ENCODE peak calls at places on chromosomes 12 and 14, in five cellular contexts. One of them, this sample, is unnamed.

GRCh38 chr14:22432348-22432976 is 156.6 kb downstream of the DAD1 start:
- DNase-seq in OCI-LY7: peak; percentile 94
- DNase-seq in SK-N-SH: no peak
- DNase-seq in neural progenitor cell: no peak
- DNase-seq in HCT116: peak; percentile 13
- DNase-seq in this sample: peak; percentile 97

GRCh38 chr14:75709207-75709812 is 48.3 kb downstream of the TTLL5 start:
- DNase-seq in OCI-LY7: peak; percentile 76
- DNase-seq in SK-N-SH: peak; percentile 52
- DNase-seq in neural progenitor cell: peak; percentile 83
- DNase-seq in HCT116: peak; percentile 68
- DNase-seq in this sample: peak; percentile 80

GRCh38 chr12:41466762-41467270 is 278.7 kb downstream of the PDZRN4 start:
- DNase-seq in OCI-LY7: no peak
- DNase-seq in SK-N-SH: no peak
- DNase-seq in neural progenitor cell: peak; percentile 22
- DNase-seq in HCT116: no peak
- DNase-seq in this sample: no peak

GRCh38 chr14:98931911-98932310 is 340.1 kb downstream of the BCL11B start:
- DNase-seq in OCI-LY7: no peak
- DNase-seq in SK-N-SH: no peak
- DNase-seq in neural progenitor cell: no peak
- DNase-seq in HCT116: no peak
- DNase-seq in this sample: no peak

GRCh38 chr12:26845984-26846383 is 13.0 kb upstream of the ITPR2 start:
- DNase-seq in OCI-LY7: peak; percentile 56
- DNase-seq in SK-N-SH: peak; percentile 67
- DNase-seq in neural progenitor cell: no peak
- DNase-seq in HCT116: no peak
- DNase-seq in this sample: no peak

GRCh38 chr12:121110211-121110940 is 22.3 kb upstream of the P2RX7 start:
- DNase-seq in OCI-LY7: peak; percentile 69
- DNase-seq in SK-N-SH: peak; percentile 65
- DNase-seq in neural progenitor cell: peak; percentile 72
- DNase-seq in HCT116: peak; percentile 56
- DNase-seq in this sample: peak; percentile 77

GRCh38 chr12:64080319-64081008 is 141.6 kb downstream of the KICS2 start:
- DNase-seq in OCI-LY7: no peak
- DNase-seq in SK-N-SH: no peak
- DNase-seq in neural progenitor cell: no peak
- DNase-seq in HCT116: peak; percentile 56
- DNase-seq in this sample: peak; percentile 93

GRCh38 chr14:61099221-61099835 is 118.3 kb downstream of the SLC38A6 start:
- DNase-seq in OCI-LY7: no peak
- DNase-seq in SK-N-SH: no peak
- DNase-seq in neural progenitor cell: no peak
- DNase-seq in HCT116: no peak
- DNase-seq in this sample: no peak

GRCh38 chr12:92070864-92071445 is 74.7 kb downstream of the BTG1 start:
- DNase-seq in OCI-LY7: no peak
- DNase-seq in SK-N-SH: no peak
- DNase-seq in neural progenitor cell: no peak
- DNase-seq in HCT116: no peak
- DNase-seq in this sample: no peak

GRCh38 chr12:18955594-18955993 is 173.9 kb upstream of the PLEKHA5 start:
- DNase-seq in OCI-LY7: no peak
- DNase-seq in SK-N-SH: no peak
- DNase-seq in neural progenitor cell: no peak
- DNase-seq in HCT116: no peak
- DNase-seq in this sample: peak; percentile 28

GRCh38 chr14:53519137-53519536 is 366.0 kb upstream of the DDHD1 start:
- DNase-seq in OCI-LY7: no peak
- DNase-seq in SK-N-SH: no peak
- DNase-seq in neural progenitor cell: no peak
- DNase-seq in HCT116: no peak
- DNase-seq in this sample: peak; percentile 45

GRCh38 chr12:10189653-10190052 is 10.8 kb downstream of the TMEM52B start:
- DNase-seq in OCI-LY7: no peak
- DNase-seq in SK-N-SH: no peak
- DNase-seq in neural progenitor cell: no peak
- DNase-seq in HCT116: no peak
- DNase-seq in this sample: peak; percentile 66

GRCh38 chr12:69701821-69702220 is 2.7 kb upstream of the BEST3 start:
- DNase-seq in OCI-LY7: no peak
- DNase-seq in SK-N-SH: no peak
- DNase-seq in neural progenitor cell: no peak
- DNase-seq in HCT116: no peak
- DNase-seq in this sample: no peak
- H3K4me3 ChIP-seq in OCI-LY7: no peak overlapping the region
- H3K4me3 ChIP-seq in SK-N-SH: no peak overlapping the region
- H3K4me3 ChIP-seq in neural progenitor cell: no peak overlapping the region
- H3K4me3 ChIP-seq in HCT116: no peak overlapping the region
- H3K4me3 ChIP-seq in this sample: no peak overlapping the region

GRCh38 chr14:68135566-68135965 is 316.0 kb downstream of the RAD51B start:
- DNase-seq in OCI-LY7: no peak
- DNase-seq in SK-N-SH: no peak
- DNase-seq in neural progenitor cell: no peak
- DNase-seq in HCT116: no peak
- DNase-seq in this sample: no peak
- H2AFZ ChIP-seq in OCI-LY7: no peak overlapping the region
- H2AFZ ChIP-seq in SK-N-SH: no peak overlapping the region
- H2AFZ ChIP-seq in neural progenitor cell: no peak overlapping the region
- H2AFZ ChIP-seq in HCT116: no peak overlapping the region
- H2AFZ ChIP-seq in this sample: no peak overlapping the region

DNA sequence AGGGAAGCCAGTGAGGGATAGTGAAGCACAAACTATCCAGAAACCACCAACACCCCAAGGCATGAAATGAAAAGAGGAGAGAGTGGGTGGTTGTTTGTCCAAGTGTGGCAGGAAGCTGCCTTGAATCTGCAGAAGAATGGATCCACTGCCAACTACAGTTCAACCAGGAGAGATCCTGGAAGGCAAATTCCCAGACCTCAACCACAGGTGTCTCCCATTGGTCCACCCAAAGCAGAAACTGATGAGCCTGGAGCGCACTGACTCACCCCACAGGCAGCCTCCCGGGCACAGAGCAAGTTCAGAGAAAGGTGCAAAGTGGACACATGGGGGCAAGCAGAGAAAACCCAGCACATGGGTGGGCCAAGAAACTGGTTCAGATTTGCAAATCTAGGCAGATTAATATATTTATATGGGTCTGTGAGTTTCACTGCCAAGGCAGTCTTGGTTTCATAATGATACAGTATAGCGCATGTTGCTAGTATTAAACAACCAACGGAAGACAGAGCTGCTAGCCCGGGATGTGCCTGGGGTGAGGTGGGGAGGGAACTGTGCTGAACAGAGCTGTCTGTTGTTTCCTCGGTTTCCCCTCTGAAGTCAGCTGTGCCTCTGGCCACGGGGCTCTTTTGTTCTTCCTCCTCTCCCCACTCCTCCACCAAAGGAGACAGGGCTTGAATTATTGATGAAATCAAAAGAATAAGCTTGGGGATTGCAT is 416.2 kb upstream of the CCDC196 start:
- DNase-seq in OCI-LY7: no peak
- DNase-seq in SK-N-SH: no peak
- DNase-seq in neural progenitor cell: no peak
- DNase-seq in HCT116: no peak
- DNase-seq in this sample: peak; percentile 48
- TF ChIP-seq EZH2phosphoT487 in OCI-LY7: no peak
- TF ChIP-seq EZH2phosphoT487 in SK-N-SH: no peak
- TF ChIP-seq EZH2phosphoT487 in neural progenitor cell: no peak
- TF ChIP-seq EZH2phosphoT487 in HCT116: no peak
- TF ChIP-seq EZH2phosphoT487 in this sample: no peak

GRCh38 chr12:110577717-110578521 is 5.2 kb downstream of the PPTC7 start:
- DNase-seq in OCI-LY7: no peak
- DNase-seq in SK-N-SH: no peak
- DNase-seq in neural progenitor cell: no peak
- DNase-seq in HCT116: peak; percentile 97
- DNase-seq in this sample: peak; percentile 99
- H3K4me3 ChIP-seq in OCI-LY7: peak overlapping the region; percentile 86
- H3K4me3 ChIP-seq in SK-N-SH: peak overlapping the region; percentile 34
- H3K4me3 ChIP-seq in neural progenitor cell: no peak overlapping the region
- H3K4me3 ChIP-seq in HCT116: peak overlapping the region; percentile 4
- H3K4me3 ChIP-seq in this sample: peak overlapping the region; percentile 64

DNA sequence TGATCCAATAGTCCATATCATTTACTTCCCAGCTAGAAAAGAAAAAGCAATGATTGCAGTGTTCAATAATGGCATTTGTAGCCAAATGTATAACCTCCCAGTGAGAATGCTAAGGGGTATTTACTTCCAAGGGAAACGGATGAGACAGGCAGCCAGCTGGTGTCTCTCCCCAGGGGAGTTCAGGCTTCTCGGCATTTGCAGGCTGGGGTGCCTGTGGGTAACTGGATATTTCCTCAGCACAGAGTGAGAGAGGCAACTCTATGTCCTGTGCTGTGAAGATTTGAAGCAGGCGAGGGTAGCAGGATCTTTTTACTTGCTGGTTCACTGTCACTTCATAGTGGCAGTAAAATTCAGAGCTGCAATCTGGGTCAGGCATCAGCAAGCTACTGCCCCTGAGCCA is 1455.6 kb upstream of the TMEM132C start:
- DNase-seq in OCI-LY7: no peak
- DNase-seq in SK-N-SH: no peak
- DNase-seq in neural progenitor cell: peak; percentile 6
- DNase-seq in HCT116: no peak
- DNase-seq in this sample: no peak
- H2AFZ ChIP-seq in OCI-LY7: no peak overlapping the region
- H2AFZ ChIP-seq in SK-N-SH: no peak overlapping the region
- H2AFZ ChIP-seq in neural progenitor cell: no peak overlapping the region
- H2AFZ ChIP-seq in HCT116: no peak overlapping the region
- H2AFZ ChIP-seq in this sample: no peak overlapping the region

This sample was measured in PC-3.